ENCODE peak calls at places on chromosome 2, in seven cellular contexts. One of them, this sample, is unnamed.

GRCh38 chr2:108982259-108982679 is 6.8 kb downstream of the EDAR start:
- ATAC-seq in Right ventricle myocardium superior: no peak
- ATAC-seq in right cardiac atrium: no peak
- ATAC-seq in activated naive CD8-positive, alpha-beta T cell treated with anti-CD3 and anti-CD28 coated beads, Interleukin-2, amount 50 U/mL, for 24 hours: no peak
- ATAC-seq in SK-N-SH treated with all-trans-retinoic acid at 6 μM for 48 hours: no peak
- ATAC-seq in activated CD4-positive, alpha-beta T cell treated with anti-CD3 and anti-CD28 coated beads for 36 hours: peak
- ATAC-seq in pancreas: no peak
- ATAC-seq in this sample: no peak

GRCh38 chr2:20674974-20675679 is 8.2 kb downstream of the GDF7 start:
- ATAC-seq in Right ventricle myocardium superior: peak
- ATAC-seq in activated naive CD8-positive, alpha-beta T cell treated with anti-CD3 and anti-CD28 coated beads, Interleukin-2, amount 50 U/mL, for 24 hours: no peak
- ATAC-seq in pancreas: peak
- ATAC-seq in activated CD4-positive, alpha-beta T cell treated with anti-CD3 and anti-CD28 coated beads for 36 hours: no peak
- ATAC-seq in SK-N-SH treated with all-trans-retinoic acid at 6 μM for 48 hours: peak
- ATAC-seq in right cardiac atrium: peak
- ATAC-seq in this sample: no peak

GRCh38 chr2:118098307-118098706 is 10.0 kb downstream of the INSIG2 start:
- ATAC-seq in activated naive CD8-positive, alpha-beta T cell treated with anti-CD3 and anti-CD28 coated beads, Interleukin-2, amount 50 U/mL, for 24 hours: no peak
- ATAC-seq in right cardiac atrium: no peak
- ATAC-seq in Right ventricle myocardium superior: no peak
- ATAC-seq in activated CD4-positive, alpha-beta T cell treated with anti-CD3 and anti-CD28 coated beads for 36 hours: no peak
- ATAC-seq in pancreas: no peak
- ATAC-seq in SK-N-SH treated with all-trans-retinoic acid at 6 μM for 48 hours: no peak
- ATAC-seq in this sample: no peak

GRCh38 chr2:214801068-214801467 is 8.4 kb downstream of the BARD1 start:
- ATAC-seq in activated naive CD8-positive, alpha-beta T cell treated with anti-CD3 and anti-CD28 coated beads, Interleukin-2, amount 50 U/mL, for 24 hours: peak
- ATAC-seq in Right ventricle myocardium superior: no peak
- ATAC-seq in activated CD4-positive, alpha-beta T cell treated with anti-CD3 and anti-CD28 coated beads for 36 hours: peak
- ATAC-seq in right cardiac atrium: no peak
- ATAC-seq in SK-N-SH treated with all-trans-retinoic acid at 6 μM for 48 hours: no peak
- ATAC-seq in pancreas: no peak
- ATAC-seq in this sample: peak

GRCh38 chr2:98693477-98693876 is 37.5 kb downstream of the MGAT4A start:
- ATAC-seq in activated CD4-positive, alpha-beta T cell treated with anti-CD3 and anti-CD28 coated beads for 36 hours: peak
- ATAC-seq in pancreas: no peak
- ATAC-seq in activated naive CD8-positive, alpha-beta T cell treated with anti-CD3 and anti-CD28 coated beads, Interleukin-2, amount 50 U/mL, for 24 hours: peak
- ATAC-seq in SK-N-SH treated with all-trans-retinoic acid at 6 μM for 48 hours: no peak
- ATAC-seq in right cardiac atrium: no peak
- ATAC-seq in Right ventricle myocardium superior: no peak
- ATAC-seq in this sample: peak

GRCh38 chr2:9166579-9167392 is 39.8 kb upstream of the ASAP2 start:
- ATAC-seq in Right ventricle myocardium superior: peak
- ATAC-seq in pancreas: no peak
- ATAC-seq in activated CD4-positive, alpha-beta T cell treated with anti-CD3 and anti-CD28 coated beads for 36 hours: no peak
- ATAC-seq in activated naive CD8-positive, alpha-beta T cell treated with anti-CD3 and anti-CD28 coated beads, Interleukin-2, amount 50 U/mL, for 24 hours: no peak
- ATAC-seq in SK-N-SH treated with all-trans-retinoic acid at 6 μM for 48 hours: no peak
- ATAC-seq in right cardiac atrium: peak
- ATAC-seq in this sample: no peak

GRCh38 chr2:38751847-38752410 is 768 bp upstream of the SRSF7 start:
- ATAC-seq in pancreas: no peak
- ATAC-seq in Right ventricle myocardium superior: no peak
- ATAC-seq in SK-N-SH treated with all-trans-retinoic acid at 6 μM for 48 hours: peak
- ATAC-seq in activated naive CD8-positive, alpha-beta T cell treated with anti-CD3 and anti-CD28 coated beads, Interleukin-2, amount 50 U/mL, for 24 hours: peak
- ATAC-seq in activated CD4-positive, alpha-beta T cell treated with anti-CD3 and anti-CD28 coated beads for 36 hours: peak
- ATAC-seq in right cardiac atrium: no peak
- ATAC-seq in this sample: peak

GRCh38 chr2:172999641-173000387 is 75.8 kb upstream of the MAP3K20 start:
- ATAC-seq in activated naive CD8-positive, alpha-beta T cell treated with anti-CD3 and anti-CD28 coated beads, Interleukin-2, amount 50 U/mL, for 24 hours: no peak
- ATAC-seq in SK-N-SH treated with all-trans-retinoic acid at 6 μM for 48 hours: no peak
- ATAC-seq in pancreas: no peak
- ATAC-seq in right cardiac atrium: peak
- ATAC-seq in activated CD4-positive, alpha-beta T cell treated with anti-CD3 and anti-CD28 coated beads for 36 hours: no peak
- ATAC-seq in Right ventricle myocardium superior: peak
- ATAC-seq in this sample: no peak

GRCh38 chr2:7333189-7333588 is 416.0 kb downstream of the RNF144A start:
- ATAC-seq in pancreas: no peak
- ATAC-seq in activated CD4-positive, alpha-beta T cell treated with anti-CD3 and anti-CD28 coated beads for 36 hours: no peak
- ATAC-seq in activated naive CD8-positive, alpha-beta T cell treated with anti-CD3 and anti-CD28 coated beads, Interleukin-2, amount 50 U/mL, for 24 hours: no peak
- ATAC-seq in SK-N-SH treated with all-trans-retinoic acid at 6 μM for 48 hours: peak
- ATAC-seq in right cardiac atrium: no peak
- ATAC-seq in Right ventricle myocardium superior: no peak
- ATAC-seq in this sample: no peak

This sample was measured in activated T-helper 17 cell treated with anti-CD3 and anti-CD28 coated beads, Interleukin-2, amount 50 U/mL, for 72 hours.